ENCODE peak calls at places on chromosomes 3 and 15, in six cellular contexts. N is right atrium auricular region; H is NCI-H1105; D is stimulated activated CD4-positive, alpha-beta T cell treated with anti-CD3 and anti-CD28 coated beads, Interleukin-2, amount 100 ng/mL, for 24 hours; Y is LoVo; F is AG20443. K is an unnamed sample.

GRCh38 chr15:57198654-57199241 is 177.6 kb upstream of the CGNL1 start:
- DNase-seq in N (no peak), H (peak), D (no peak), Y (no peak), F (no peak), K (no peak)

GRCh38 chr15:75672646-75673425 is 25.1 kb downstream of the SNX33 start:
- DNase-seq in N (no peak), H (no peak), D (no peak), Y (no peak), F (peak), K (no peak)

GRCh38 chr3:95759614-95760301 is 1054.6 kb upstream of the EPHA6 start:
- DNase-seq in N (no peak), H (no peak), D (no peak), Y (no peak), F (no peak), K (no peak)

GRCh38 chr3:78875431-78875830 is 892.4 kb downstream of the ROBO1 start:
- DNase-seq in N (no peak), H (no peak), D (no peak), Y (no peak), F (no peak), K (no peak)

GRCh38 chr15:28960979-28961378 is 75.2 kb downstream of the APBA2 start:
- DNase-seq in N (peak), H (no peak), D (no peak), Y (peak), F (no peak), K (no peak)

GRCh38 chr3:141148770-141149169 is 82.9 kb upstream of the PXYLP1 start:
- DNase-seq in N (no peak), H (no peak), D (no peak), Y (no peak), F (no peak), K (no peak)

GRCh38 chr3:139572847-139573672 is 33.5 kb upstream of the RBP1 start:
- DNase-seq in N (no peak), H (no peak), D (no peak), Y (no peak), F (no peak), K (no peak)

GRCh38 chr15:44726568-44727461 is 9.5 kb upstream of the TRIM69 start:
- DNase-seq in N (peak), H (no peak), D (peak), Y (peak), F (peak), K (peak)

GRCh38 chr3:133490468-133491351 is 82.8 kb upstream of the CDV3 start:
- DNase-seq in N (no peak), H (no peak), D (peak), Y (no peak), F (no peak), K (peak)

GRCh38 chr3:20742903-20743302 is 556.9 kb upstream of the SGO1 start:
- DNase-seq in N (no peak), H (no peak), D (no peak), Y (no peak), F (no peak), K (no peak)

GRCh38 chr3:140896997-140897396 is 44.6 kb upstream of the SLC25A36 start:
- DNase-seq in N (no peak), H (no peak), D (no peak), Y (no peak), F (no peak), K (no peak)

GRCh38 chr3:31039145-31039544 is 144.7 kb upstream of the GADL1 start:
- DNase-seq in N (no peak), H (no peak), D (no peak), Y (no peak), F (peak), K (no peak)

GRCh38 chr15:80152180-80152895 is 461 bp upstream of the FAH start:
- DNase-seq in N (peak), H (peak), D (peak), Y (peak), F (peak), K (peak)

GRCh38 chr3:122583770-122584169 is 6.3 kb downstream of the PARP15 start:
- DNase-seq in N (no peak), H (no peak), D (no peak), Y (no peak), F (no peak), K (no peak)

GRCh38 chr3:11600501-11601282 is 43.0 kb downstream of the VGLL4 start:
- DNase-seq in N (peak), H (no peak), D (no peak), Y (no peak), F (peak), K (no peak)

GRCh38 chr15:86054338-86054737 is 25.3 kb upstream of the AGBL1 start:
- DNase-seq in N (no peak), H (no peak), D (no peak), Y (no peak), F (no peak), K (no peak)

GRCh38 chr3:188712257-188712924 is 459.4 kb upstream of the TPRG1 start:
- DNase-seq in N (no peak), H (no peak), D (no peak), Y (no peak), F (peak), K (no peak)

GRCh38 chr15:41915203-41915994 is 21.5 kb upstream of the SPTBN5 start:
- DNase-seq in N (no peak), H (no peak), D (no peak), Y (no peak), F (no peak), K (no peak)

GRCh38 chr3:10845839-10846656 is 30.0 kb downstream of the SLC6A11 start:
- DNase-seq in N (no peak), H (no peak), D (no peak), Y (no peak), F (no peak), K (peak)

GRCh38 chr3:188647237-188647636 is 493.3 kb downstream of the LPP start:
- DNase-seq in N (no peak), H (no peak), D (no peak), Y (no peak), F (no peak), K (no peak)

GRCh38 chr3:120202363-120202762 is 82.7 kb downstream of the GPR156 start:
- DNase-seq in N (no peak), H (no peak), D (no peak), Y (no peak), F (no peak), K (no peak)

GRCh38 chr15:68668926-68669600 is 90.3 kb downstream of the CORO2B start:
- DNase-seq in N (no peak), H (no peak), D (no peak), Y (no peak), F (no peak), K (no peak)

GRCh38 chr3:122078235-122078935 is 23.2 kb downstream of the CD86 start:
- DNase-seq in N (no peak), H (no peak), D (no peak), Y (no peak), F (no peak), K (no peak)

GRCh38 chr3:38099518-38099917 is 37.4 kb downstream of the ACAA1 start:
- DNase-seq in N (no peak), H (no peak), D (no peak), Y (no peak), F (no peak), K (no peak)

GRCh38 chr3:187957209-187957981 is 196.6 kb upstream of the LPP start:
- DNase-seq in N (no peak), H (no peak), D (no peak), Y (no peak), F (no peak), K (no peak)

GRCh38 chr3:177947901-177948300 is 588.3 kb upstream of the KCNMB2 start:
- DNase-seq in N (no peak), H (no peak), D (no peak), Y (no peak), F (no peak), K (no peak)

GRCh38 chr3:58209933-58210332 is 839 bp downstream of the DNASE1L3 start:
- DNase-seq in N (no peak), H (no peak), D (no peak), Y (no peak), F (no peak), K (no peak)

K was measured in stimulated activated naive B cell treated with anti-CD40 and anti-IgM and Interleukin-4, amounts not matched to agents 10 μg/mL and 1 μg/mL and 100 μg/mL, for 72 hours.